ENCODE peak calls at places on chromosome 11, in four cellular contexts. N is SK-MEL-5, S is HTR-8/SVneo, J is GM04504. P is an unnamed sample.

GRCh38 chr11:24585192-24585591 is 88.3 kb downstream of the LUZP2 start:
- DNase-seq in S (no peak), J (no peak), N (no peak), P (no peak)

GRCh38 chr11:62705401-62705800 is 1.8 kb downstream of the BSCL2 start:
- DNase-seq in J (no peak), N (no peak), S (no peak), P (peak)

GRCh38 chr11:45100338-45100737 is 46.1 kb upstream of the PRDM11 start:
- DNase-seq in S (no peak), J (no peak), N (peak), P (peak)

GRCh38 chr11:114812698-114813097 is 134.4 kb downstream of the NXPE2 start:
- DNase-seq in S (no peak), N (no peak), J (no peak), P (no peak)

GRCh38 chr11:3958301-3958700 is 102.8 kb downstream of the STIM1 start:
- DNase-seq in J (no peak), N (peak), S (no peak), P (no peak)

GRCh38 chr11:134742956-134743808 is 331.1 kb upstream of the B3GAT1 start:
- DNase-seq in J (no peak), N (no peak), S (no peak), P (no peak)

GRCh38 chr11:117851091-117851490 is 25.4 kb downstream of the FXYD6 start:
- DNase-seq in N (no peak), S (no peak), J (no peak), P (no peak)

GRCh38 chr11:34049058-34049457 is 2.5 kb upstream of the CAPRIN1 start:
- DNase-seq in J (no peak), N (peak), S (no peak), P (no peak)

GRCh38 chr11:748007-748359 is 719 bp downstream of the TALDO1 start:
- DNase-seq in J (no peak), N (no peak), S (no peak), P (peak)

GRCh38 chr11:77557553-77557952 is 32.2 kb upstream of the AQP11 start:
- DNase-seq in S (no peak), J (no peak), N (peak), P (peak)

GRCh38 chr11:10351435-10351767 is 46.5 kb downstream of the ADM start:
- DNase-seq in N (no peak), S (no peak), J (no peak), P (no peak)